ENCODE peak calls at places on chromosome 9, in ten cellular contexts. I, E, O, Z, V, N, B, Q, H and P are unnamed samples.

GRCh38 chr9:38662763-38663593 is 42.6 kb upstream of the ANKRD18A start:
- DNase-seq in I (no peak), E (no peak), O (no peak), Z (no peak), V (no peak), N (no peak), B (no peak), Q (no peak), H (no peak), P (no peak)

GRCh38 chr9:75200892-75201470 is 112.7 kb downstream of the OSTF1 start:
- DNase-seq in I (no peak), E (no peak), O (no peak), Z (peak), V (no peak), N (no peak), B (no peak), Q (peak), H (no peak), P (no peak)

GRCh38 chr9:38284768-38285080 is 107.8 kb upstream of the ALDH1B1 start:
- DNase-seq in I (no peak), E (no peak), O (no peak), Z (no peak), V (no peak), N (no peak), B (no peak), Q (no peak), H (no peak), P (no peak)

GRCh38 chr9:33025572-33026347 is 687 bp downstream of the DNAJA1 start:
- DNase-seq in I (peak), E (peak), O (peak), Z (peak), V (no peak), N (peak), B (peak), Q (no peak), H (peak), P (peak)

GRCh38 chr9:124716795-124717194 is 54.3 kb downstream of the NR6A1 start:
- DNase-seq in I (no peak), E (no peak), O (no peak), Z (peak), V (no peak), N (no peak), B (no peak), Q (no peak), H (no peak), P (no peak)

GRCh38 chr9:91515074-91515687 is 91.5 kb upstream of the NFIL3 start:
- DNase-seq in I (no peak), E (no peak), O (peak), Z (peak), V (no peak), N (no peak), B (no peak), Q (peak), H (no peak), P (peak)

GRCh38 chr9:137547687-137548543 is 2.3 kb downstream of the PNPLA7 start:
- DNase-seq in I (no peak), E (no peak), O (no peak), Z (no peak), V (no peak), N (no peak), B (no peak), Q (no peak), H (no peak), P (no peak)

GRCh38 chr9:23341346-23341745 is 484.7 kb downstream of the ELAVL2 start:
- DNase-seq in I (no peak), E (no peak), O (no peak), Z (no peak), V (no peak), N (no peak), B (no peak), Q (no peak), H (no peak), P (no peak)

GRCh38 chr9:131709741-131710499 is 30.0 kb downstream of the RAPGEF1 start:
- DNase-seq in I (no peak), E (no peak), O (no peak), Z (peak), V (no peak), N (no peak), B (no peak), Q (no peak), H (no peak), P (no peak)

GRCh38 chr9:102779341-102779740 is 215.8 kb upstream of the CYLC2 start:
- DNase-seq in I (no peak), E (no peak), O (no peak), Z (no peak), V (no peak), N (no peak), B (no peak), Q (no peak), H (no peak), P (no peak)

GRCh38 chr9:137416006-137416562 is 6.9 kb downstream of the EXD3 start:
- DNase-seq in I (no peak), E (peak), O (no peak), Z (no peak), V (no peak), N (no peak), B (no peak), Q (no peak), H (no peak), P (no peak)

GRCh38 chr9:20220286-20220685 is 402.0 kb downstream of the MLLT3 start:
- DNase-seq in I (no peak), E (no peak), O (no peak), Z (no peak), V (no peak), N (no peak), B (no peak), Q (no peak), H (no peak), P (no peak)

GRCh38 chr9:133505186-133505830 is 19.5 kb downstream of the MYMK start:
- DNase-seq in I (no peak), E (peak), O (no peak), Z (peak), V (no peak), N (no peak), B (no peak), Q (no peak), H (no peak), P (no peak)

GRCh38 chr9:133508046-133508445 is 16.7 kb downstream of the MYMK start:
- DNase-seq in I (no peak), E (peak), O (no peak), Z (no peak), V (no peak), N (no peak), B (no peak), Q (no peak), H (no peak), P (no peak)

GRCh38 chr9:133506653-133507038 is 18.1 kb downstream of the MYMK start:
- DNase-seq in I (no peak), E (peak), O (no peak), Z (peak), V (no peak), N (peak), B (no peak), Q (peak), H (no peak), P (peak)

GRCh38 chr9:133507246-133507965 is 17.4 kb downstream of the MYMK start:
- DNase-seq in I (no peak), E (peak), O (no peak), Z (no peak), V (no peak), N (no peak), B (no peak), Q (no peak), H (no peak), P (no peak)

GRCh38 chr9:133505901-133506652 is 18.7 kb downstream of the MYMK start:
- DNase-seq in I (no peak), E (peak), O (peak), Z (peak), V (no peak), N (peak), B (no peak), Q (no peak), H (peak), P (no peak)
- H3K27ac ChIP-seq in I (no peak), E (peak), O (peak), Z (no peak), V (no peak), N (no peak), B (peak), Q (peak), H (no peak), P (peak)

DNA sequence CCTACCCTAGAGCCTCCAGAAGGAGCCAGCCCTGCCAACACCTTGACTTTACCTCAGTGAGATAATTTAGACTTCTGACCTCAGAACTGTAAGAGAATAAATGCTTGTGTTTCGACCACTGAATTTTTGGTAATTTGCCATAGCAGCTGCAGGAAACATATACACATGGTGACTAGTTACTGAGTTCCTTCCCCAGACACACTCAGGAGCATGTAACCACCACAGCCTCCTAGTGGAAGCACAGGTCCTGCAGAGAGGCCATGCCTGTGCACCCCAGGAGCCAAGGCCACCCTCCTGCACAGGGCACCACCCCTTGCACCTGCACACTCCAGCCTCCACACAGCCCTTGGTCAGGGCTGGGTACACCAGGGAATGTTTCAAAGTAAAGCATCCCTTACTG is 7.6 kb upstream of the CAMSAP1 start:
- DNase-seq in I (no peak), E (no peak), O (no peak), Z (peak), V (no peak), N (no peak), B (peak), Q (no peak), H (no peak), P (no peak)
- TF ChIP-seq CTCF in I (no peak), E (no peak), O (no peak), Z (peak), V (no peak), N (no peak), B (no peak), Q (no peak), H (no peak), P (no peak)

DNA sequence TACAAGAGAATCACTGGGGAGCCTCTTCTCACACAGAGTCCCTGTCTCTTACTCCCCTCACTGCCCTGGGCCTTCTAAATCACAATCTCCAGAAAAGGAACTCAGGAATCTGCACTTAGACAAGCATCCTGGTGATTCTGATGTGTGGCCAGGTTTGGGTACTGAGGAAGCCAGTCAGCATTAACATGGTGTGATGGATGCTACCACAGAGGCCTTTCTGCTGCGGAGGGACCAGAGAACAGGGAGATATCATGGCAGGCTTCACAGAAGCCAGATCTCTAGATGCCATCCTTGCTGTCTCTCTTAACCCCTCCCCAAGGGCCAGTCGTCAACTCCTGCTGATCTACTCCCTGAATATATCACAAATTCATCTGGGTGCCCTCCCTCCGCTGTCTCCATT is 1.6 kb downstream of the ANKS6 start:
- DNase-seq in I (no peak), E (no peak), O (no peak), Z (no peak), V (no peak), N (no peak), B (no peak), Q (no peak), H (no peak), P (no peak)
- H3K27ac ChIP-seq in I (no peak), E (no peak), O (no peak), Z (no peak), V (no peak), N (no peak), B (no peak), Q (no peak), H (no peak), P (no peak)

DNA sequence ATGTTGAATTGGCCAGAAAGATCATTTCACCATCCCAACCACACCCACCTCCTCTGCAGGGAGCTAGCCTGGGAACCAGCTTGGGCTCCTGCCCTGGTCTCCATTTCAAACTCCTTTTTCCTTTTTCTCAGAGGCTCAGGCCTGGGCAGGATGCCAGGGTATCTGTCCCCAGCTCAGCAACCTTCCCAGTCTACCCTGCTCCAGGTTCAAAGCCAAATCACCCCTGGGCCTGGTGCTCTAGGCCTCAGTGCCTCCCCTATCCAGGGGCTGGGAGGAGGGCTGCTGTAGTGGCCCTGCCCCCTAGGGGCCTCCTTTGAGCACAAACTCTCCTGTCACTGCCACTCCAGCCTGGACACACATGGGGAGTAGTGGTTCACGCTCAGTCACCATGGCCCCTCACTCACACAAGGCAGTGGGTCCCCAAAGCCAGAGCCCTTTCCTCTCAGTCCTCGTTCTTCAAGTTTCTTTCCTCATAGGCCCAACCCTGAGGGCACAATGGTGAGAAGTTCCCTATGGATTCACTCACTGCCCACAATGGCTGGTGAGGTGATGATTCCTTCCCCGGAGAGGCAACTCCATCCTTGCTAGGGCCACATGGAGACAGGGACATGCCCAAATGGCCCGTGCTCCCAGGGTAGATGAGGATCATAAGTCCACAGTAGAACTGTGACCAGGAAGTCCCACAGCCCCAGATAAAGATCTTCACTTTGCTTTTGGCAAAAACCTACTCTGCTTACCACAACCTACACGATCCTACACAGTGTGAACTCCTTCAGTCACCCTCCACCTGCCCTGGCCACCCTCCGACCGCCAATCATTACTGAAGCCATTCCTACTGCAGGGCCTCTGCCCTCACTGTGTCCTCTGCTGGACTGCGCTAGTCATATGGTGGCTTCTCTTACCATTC is 1.6 kb upstream of the ST6GALNAC4 start:
- DNase-seq in I (no peak), E (no peak), O (no peak), Z (no peak), V (no peak), N (no peak), B (no peak), Q (no peak), H (no peak), P (no peak)
- TF ChIP-seq CTCF in I (no peak), E (no peak), O (peak), Z (peak), V (peak), N (no peak), B (no peak), Q (no peak), H (no peak), P (no peak)